ENCODE peak calls at places on chromosomes 6 and 20, in nine cellular contexts. W is right cardiac atrium, D is aorta, O is fibroblast of lung, Y is body of pancreas, A is esophagus muscularis mucosa, X is Panc1, K is A549, S is left ventricle myocardium inferior. J is an unnamed sample.

GRCh38 chr6:105608711-105609374 is 206.0 kb upstream of the PREP start:
- DNase-seq in W (no peak), D (no peak), O (peak; percentile 98), Y (no peak), A (no peak), X (peak; percentile 85), K (peak; percentile 99), S (no peak), J (no peak)

GRCh38 chr6:53042112-53042511 is 23.1 kb upstream of the FBXO9 start:
- DNase-seq in W (no peak), D (no peak), O (peak; percentile 96), Y (no peak), A (no peak), X (peak; percentile 68), K (peak; percentile 16), S (no peak), J (no peak)

GRCh38 chr20:1826046-1826445 is 69.2 kb upstream of the SIRPA start:
- DNase-seq in W (no peak), D (peak; percentile 58), O (no peak), Y (no peak), A (no peak), X (no peak), K (no peak), S (no peak), J (no peak)

GRCh38 chr6:475341-475740 is 83.8 kb downstream of the IRF4 start:
- DNase-seq in W (no peak), D (no peak), O (no peak), Y (no peak), A (no peak), X (no peak), K (no peak), S (no peak), J (no peak)

GRCh38 chr6:33313105-33313708 is 671 bp downstream of the TAPBP start:
- DNase-seq in W (peak; percentile 82), D (peak; percentile 88), O (peak; percentile 36), Y (peak; percentile 49), A (no peak), X (no peak), K (no peak), S (peak; percentile 62), J (no peak)

GRCh38 chr6:44022671-44023352 is 104.4 kb downstream of the MRPL14 start:
- DNase-seq in W (peak; percentile 21), D (peak; percentile 35), O (no peak), Y (no peak), A (no peak), X (no peak), K (no peak), S (no peak), J (no peak)

GRCh38 chr6:96150431-96150830 is 134.7 kb downstream of the FUT9 start:
- DNase-seq in W (no peak), D (no peak), O (no peak), Y (no peak), A (no peak), X (no peak), K (no peak), S (no peak), J (no peak)

GRCh38 chr6:127520061-127520460 is 926 bp upstream of the MTCL3 start:
- DNase-seq in W (no peak), D (no peak), O (peak; percentile 15), Y (no peak), A (no peak), X (no peak), K (peak; percentile 11), S (no peak), J (no peak)

GRCh38 chr6:129364037-129364436 is 345.9 kb downstream of the ARHGAP18 start:
- DNase-seq in W (no peak), D (no peak), O (no peak), Y (no peak), A (no peak), X (no peak), K (no peak), S (no peak), J (no peak)

GRCh38 chr6:112235956-112236355 is 18.4 kb downstream of the LAMA4 start:
- DNase-seq in W (no peak), D (no peak), O (peak; percentile 78), Y (no peak), A (no peak), X (no peak), K (no peak), S (no peak), J (no peak)

GRCh38 chr6:20377623-20378265 is 23.9 kb upstream of the E2F3 start:
- DNase-seq in W (no peak), D (no peak), O (peak; percentile 87), Y (no peak), A (no peak), X (no peak), K (no peak), S (no peak), J (no peak)

GRCh38 chr20:19911810-19912382 is 105.3 kb upstream of the NAA20 start:
- DNase-seq in W (no peak), D (no peak), O (no peak), Y (no peak), A (no peak), X (no peak), K (no peak), S (no peak), J (no peak)

GRCh38 chr6:127879685-127880084 is 21.2 kb downstream of the THEMIS start:
- DNase-seq in W (peak; percentile 43), D (peak; percentile 67), O (peak; percentile 49), Y (no peak), A (no peak), X (no peak), K (no peak), S (no peak), J (peak; percentile 78)

GRCh38 chr6:67812693-67813092 is 822.4 kb upstream of the ADGRB3 start:
- DNase-seq in W (no peak), D (no peak), O (no peak), Y (no peak), A (no peak), X (no peak), K (no peak), S (no peak), J (no peak)

DNA sequence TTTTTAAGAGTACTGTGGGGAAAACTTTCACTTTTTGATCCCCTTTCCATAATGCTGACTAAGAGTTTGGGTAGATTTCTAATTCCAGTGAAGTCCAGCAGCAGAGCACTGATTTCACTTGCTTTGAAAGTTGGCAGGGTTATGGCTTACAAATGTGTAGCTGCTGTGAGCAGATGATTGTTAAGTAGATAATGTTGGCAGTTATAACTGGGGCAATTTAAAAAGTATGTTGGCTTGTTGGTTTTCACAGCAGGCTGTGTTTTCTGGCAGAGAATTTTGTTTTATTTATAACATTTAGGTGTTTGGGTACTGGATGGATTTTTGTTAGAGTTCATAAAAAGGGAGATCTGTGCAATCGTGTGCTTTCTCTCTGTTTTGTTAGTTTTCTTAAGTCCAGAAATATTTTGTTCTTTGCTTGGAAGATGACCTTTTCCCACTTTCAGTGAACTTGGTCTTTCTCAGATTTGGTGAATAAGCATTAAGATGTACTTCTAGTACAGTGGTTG is 31.4 kb downstream of the AFDN start:
- DNase-seq in W (no peak), D (no peak), O (peak; percentile 82), Y (no peak), A (no peak), X (no peak), K (no peak), S (no peak), J (no peak)
- H3K27ac ChIP-seq in W (no peak overlapping the region), D (no peak overlapping the region), O (no peak overlapping the region), Y (peak overlapping the region; percentile 17), A (peak overlapping the region; percentile 43), X (peak overlapping the region; percentile 82), K (no peak overlapping the region), S (peak overlapping the region; percentile 27), J (no peak overlapping the region)

DNA sequence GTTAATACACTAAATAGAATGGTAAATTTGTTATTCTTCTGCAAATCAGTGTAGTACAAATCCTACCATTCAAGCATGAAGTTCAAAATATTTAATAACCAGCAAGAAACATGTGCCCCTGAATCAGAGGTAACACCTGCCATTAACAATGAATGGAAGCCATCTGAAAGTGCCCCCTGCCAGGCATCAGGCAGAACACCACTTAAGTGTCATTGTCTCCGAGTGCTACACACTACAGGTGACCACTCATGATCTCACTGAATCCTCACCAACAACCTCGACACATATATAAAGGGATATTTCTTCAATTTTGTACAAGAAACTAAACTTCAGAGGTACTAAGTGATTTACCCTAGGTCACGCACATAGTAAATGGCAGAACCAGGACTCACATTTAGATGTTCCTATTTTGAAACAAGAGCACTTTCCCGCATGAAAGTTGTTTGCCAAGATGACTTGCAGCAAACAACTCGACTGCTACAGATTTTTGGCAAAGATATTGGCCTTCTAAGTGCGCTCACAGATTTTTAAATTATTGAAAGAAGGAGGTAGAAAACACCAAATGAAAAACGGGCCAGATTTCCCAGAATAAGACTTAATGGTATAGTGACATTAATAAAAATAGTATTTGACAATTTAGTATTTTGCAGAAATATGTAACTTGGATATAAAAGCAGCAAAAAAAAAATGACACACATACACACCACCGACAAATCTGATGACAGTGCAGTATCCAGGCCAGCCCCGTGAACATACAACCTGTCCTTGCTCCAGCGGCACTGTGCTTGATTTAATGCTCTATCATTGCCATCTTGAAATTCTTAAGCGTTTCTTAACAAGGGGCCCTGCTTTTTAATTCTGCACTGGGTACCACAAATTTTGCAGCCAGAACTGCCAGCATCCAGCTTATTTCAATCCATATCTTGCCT is 274.5 kb downstream of the ALDH8A1 start:
- DNase-seq in W (no peak), D (no peak), O (no peak), Y (no peak), A (no peak), X (no peak), K (no peak), S (no peak), J (no peak)
- H3K27ac ChIP-seq in W (no peak overlapping the region), D (no peak overlapping the region), O (no peak overlapping the region), Y (no peak overlapping the region), A (no peak overlapping the region), X (no peak overlapping the region), K (peak overlapping the region; percentile 88), S (no peak overlapping the region), J (no peak overlapping the region)

DNA sequence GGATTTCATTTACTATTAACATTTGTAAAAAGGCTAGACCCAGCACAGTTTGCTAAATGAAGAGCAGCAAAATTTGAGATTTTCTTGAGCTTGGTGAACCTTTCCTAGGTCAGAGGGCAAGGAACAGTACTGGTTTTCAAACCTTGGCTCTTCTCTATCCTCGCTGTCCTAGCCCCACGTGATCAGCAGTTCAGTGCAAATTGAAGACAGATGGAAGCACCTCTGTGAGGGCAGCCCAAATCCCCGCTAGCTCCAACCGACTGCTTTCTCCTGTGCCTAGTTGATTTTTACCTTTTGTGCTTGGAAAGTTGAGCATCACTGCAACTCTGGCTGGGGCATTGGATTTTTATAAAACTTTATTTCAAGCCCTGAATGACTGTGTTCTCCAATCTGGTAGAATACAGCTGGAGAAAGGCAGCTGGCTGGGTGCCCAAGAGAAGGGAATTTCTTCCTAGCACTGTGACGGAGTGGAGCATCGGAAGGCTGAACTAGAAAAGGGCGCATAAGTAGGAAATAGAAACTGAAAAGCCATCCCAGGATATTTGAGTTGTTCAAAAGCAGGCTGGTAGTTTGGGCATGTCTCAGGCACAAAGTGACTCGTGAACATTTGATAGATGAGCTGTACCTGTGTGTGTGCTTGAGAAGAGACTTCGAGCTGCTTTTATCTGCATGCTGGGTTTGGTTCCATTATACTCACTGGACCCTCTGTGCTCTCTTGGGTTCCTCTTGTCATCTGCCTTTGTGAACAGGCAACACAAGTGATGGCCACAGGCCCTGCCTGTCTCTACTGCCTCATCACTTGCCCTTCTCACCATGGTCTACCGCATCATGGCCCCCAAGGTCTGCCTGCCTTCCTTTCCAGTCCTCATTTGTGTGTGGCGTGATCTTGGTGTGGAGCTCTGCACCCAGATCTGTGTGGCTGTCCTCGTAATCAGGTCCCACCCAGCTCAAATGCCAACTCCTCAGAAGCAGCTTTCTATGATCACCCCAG is 2.3 kb downstream of the RNF114 start:
- DNase-seq in W (peak; percentile 72), D (peak; percentile 81), O (peak; percentile 71), Y (peak; percentile 64), A (no peak), X (no peak), K (no peak), S (peak; percentile 69), J (no peak)
- H3K27ac ChIP-seq in W (peak overlapping the region; percentile 39), D (no peak overlapping the region), O (peak overlapping the region; percentile 76), Y (peak overlapping the region; percentile 37), A (peak overlapping the region; percentile 98), X (peak overlapping the region; percentile 94), K (no peak overlapping the region), S (peak overlapping the region; percentile 89), J (no peak overlapping the region)

GRCh38 chr6:89372506-89372901 is 20.0 kb upstream of the UBE2J1 start:
- DNase-seq in W (no peak), D (no peak), O (no peak), Y (no peak), A (no peak), X (no peak), K (no peak), S (no peak), J (no peak)
- H3K27ac ChIP-seq in W (no peak overlapping the region), D (no peak overlapping the region), O (no peak overlapping the region), Y (no peak overlapping the region), A (peak overlapping the region; percentile 4), X (no peak overlapping the region), K (no peak overlapping the region), S (peak overlapping the region; percentile 49), J (no peak overlapping the region)

J was measured in iPS DF 6.9.